ENCODE peak calls at places on chromosomes 6 and 20, in five cellular contexts. U, I, L, Q and H are unnamed samples.

GRCh38 chr6:169832247-169832948 is 81.0 kb downstream of the ERMARD start:
- DNase-seq in U (no peak), I (no peak), L (no peak), Q (no peak), H (peak)

GRCh38 chr20:9574182-9574581 is 59.8 kb downstream of the LAMP5 start:
- DNase-seq in U (no peak), I (no peak), L (no peak), Q (no peak), H (no peak)

GRCh38 chr6:157464653-157465535 is 83.9 kb downstream of the ZDHHC14 start:
- DNase-seq in U (no peak), I (no peak), L (no peak), Q (no peak), H (no peak)

GRCh38 chr20:20837574-20838021 is 125.2 kb upstream of the RALGAPA2 start:
- DNase-seq in U (peak), I (peak), L (peak), Q (no peak), H (peak)

GRCh38 chr6:18016698-18017097 is 29.3 kb upstream of the KIF13A start:
- DNase-seq in U (no peak), I (no peak), L (no peak), Q (no peak), H (no peak)

GRCh38 chr20:32607324-32607723 is 22.2 kb upstream of the NOL4L start:
- DNase-seq in U (no peak), I (no peak), L (no peak), Q (no peak), H (no peak)

GRCh38 chr6:38370653-38371311 is 268.9 kb downstream of the BTBD9 start:
- DNase-seq in U (no peak), I (no peak), L (no peak), Q (no peak), H (no peak)

GRCh38 chr6:12148317-12148801 is 136.2 kb downstream of the HIVEP1 start:
- DNase-seq in U (no peak), I (no peak), L (no peak), Q (no peak), H (no peak)

GRCh38 chr6:106253731-106254130 is 71.8 kb downstream of the ATG5 start:
- DNase-seq in U (no peak), I (no peak), L (no peak), Q (no peak), H (no peak)

GRCh38 chr6:33192105-33192646 is at the start of gene COL11A2:
- DNase-seq in U (no peak), I (no peak), L (no peak), Q (peak), H (no peak)

GRCh38 chr6:10391799-10392198 is 23.1 kb downstream of the TFAP2A start:
- DNase-seq in U (no peak), I (no peak), L (no peak), Q (no peak), H (no peak)

GRCh38 chr20:1577906-1578305 is 20.4 kb upstream of the SIRPD start:
- DNase-seq in U (no peak), I (no peak), L (no peak), Q (no peak), H (no peak)

GRCh38 chr6:40585661-40586269 is 1.4 kb downstream of the LRFN2 start:
- DNase-seq in U (no peak), I (no peak), L (no peak), Q (no peak), H (peak)

GRCh38 chr6:69622230-69622629 is 174.6 kb downstream of the LMBRD1 start:
- DNase-seq in U (peak), I (no peak), L (no peak), Q (no peak), H (no peak)

GRCh38 chr6:27687154-27688013 is 214.5 kb upstream of the ZNF184 start:
- DNase-seq in U (peak), I (peak), L (peak), Q (peak), H (peak)

GRCh38 chr6:113632220-113632864 is 224.8 kb upstream of the MARCKS start:
- DNase-seq in U (peak), I (peak), L (no peak), Q (no peak), H (peak)

GRCh38 chr6:71107935-71108420 is 151.1 kb upstream of the B3GAT2 start:
- DNase-seq in U (no peak), I (no peak), L (no peak), Q (no peak), H (no peak)

GRCh38 chr6:35727206-35727934 is 9.5 kb upstream of the ARMC12 start:
- DNase-seq in U (peak), I (no peak), L (no peak), Q (no peak), H (peak)

GRCh38 chr6:100266512-100266911 is 198.2 kb downstream of the SIM1 start:
- DNase-seq in U (no peak), I (no peak), L (no peak), Q (no peak), H (no peak)